ENCODE peak calls at places on chromosomes 11 and 22, in eight cellular contexts. X is CD8-positive, alpha-beta T cell; H is adrenal gland; E is fibroblast of lung; T is lower lobe of right lung; W is heart left ventricle; B is sigmoid colon; S is IMR-90. I is an unnamed sample. For H3K4me1 and H3K36me3, the result is how much of the 10 kb centered on the place peaks cover.

GRCh38 chr11:57072640-57073039 is 83.9 kb downstream of the OR5AK2 start:
- DNase-seq in X (no peak), H (no peak), E (peak), T (no peak), W (no peak), B (no peak), S (peak), I (peak)

GRCh38 chr11:127182586-127183203 is 182.1 kb upstream of the KIRREL3 start:
- DNase-seq in X (no peak), H (no peak), E (no peak), T (no peak), W (no peak), B (no peak), S (no peak), I (no peak)

GRCh38 chr22:42844756-42845155 is 12.3 kb downstream of the ARFGAP3 start:
- DNase-seq in X (no peak), H (peak), E (peak), T (no peak), W (no peak), B (no peak), S (peak), I (no peak)

GRCh38 chr11:31799794-31800397 is 11.2 kb downstream of the PAX6 start:
- DNase-seq in X (no peak), H (no peak), E (no peak), T (no peak), W (no peak), B (no peak), S (no peak), I (no peak)

GRCh38 chr22:32880061-32880460 is 78.6 kb downstream of the TIMP3 start:
- DNase-seq in X (no peak), H (no peak), E (peak), T (no peak), W (no peak), B (no peak), S (peak), I (peak)

GRCh38 chr11:7600205-7600775 is 73.0 kb downstream of the CYB5R2 start:
- DNase-seq in X (no peak), H (peak), E (peak), T (peak), W (no peak), B (peak), S (peak), I (no peak)

GRCh38 chr11:39668640-39669039 is 1790.8 kb downstream of the LRRC4C start:
- DNase-seq in X (no peak), H (no peak), E (no peak), T (no peak), W (no peak), B (no peak), S (no peak), I (peak)

GRCh38 chr22:19052941-19053551 is 69.2 kb downstream of the DGCR2 start:
- DNase-seq in X (no peak), H (peak), E (no peak), T (peak), W (no peak), B (peak), S (no peak), I (no peak)

GRCh38 chr11:116145187-116145865 is 627.5 kb downstream of the BUD13 start:
- DNase-seq in X (no peak), H (no peak), E (no peak), T (no peak), W (no peak), B (no peak), S (no peak), I (no peak)

GRCh38 chr22:33018232-33018864 is 39.8 kb downstream of the SYN3 start:
- DNase-seq in X (peak), H (peak), E (peak), T (peak), W (peak), B (no peak), S (peak), I (no peak)

GRCh38 chr11:117484159-117484558 is 156.5 kb downstream of the CEP164 start:
- DNase-seq in X (no peak), H (no peak), E (no peak), T (no peak), W (no peak), B (no peak), S (no peak), I (no peak)

GRCh38 chr22:41022470-41023298 is 69.7 kb upstream of the EP300 start:
- DNase-seq in X (peak), H (peak), E (peak), T (peak), W (peak), B (peak), S (peak), I (peak)

GRCh38 chr22:25758316-25758715 is 16.3 kb downstream of the MYO18B start:
- DNase-seq in X (no peak), H (no peak), E (no peak), T (no peak), W (no peak), B (no peak), S (no peak), I (peak)

GRCh38 chr11:126930100-126930841 is 70.3 kb downstream of the KIRREL3 start:
- DNase-seq in X (no peak), H (no peak), E (no peak), T (no peak), W (no peak), B (no peak), S (no peak), I (peak)

DNA sequence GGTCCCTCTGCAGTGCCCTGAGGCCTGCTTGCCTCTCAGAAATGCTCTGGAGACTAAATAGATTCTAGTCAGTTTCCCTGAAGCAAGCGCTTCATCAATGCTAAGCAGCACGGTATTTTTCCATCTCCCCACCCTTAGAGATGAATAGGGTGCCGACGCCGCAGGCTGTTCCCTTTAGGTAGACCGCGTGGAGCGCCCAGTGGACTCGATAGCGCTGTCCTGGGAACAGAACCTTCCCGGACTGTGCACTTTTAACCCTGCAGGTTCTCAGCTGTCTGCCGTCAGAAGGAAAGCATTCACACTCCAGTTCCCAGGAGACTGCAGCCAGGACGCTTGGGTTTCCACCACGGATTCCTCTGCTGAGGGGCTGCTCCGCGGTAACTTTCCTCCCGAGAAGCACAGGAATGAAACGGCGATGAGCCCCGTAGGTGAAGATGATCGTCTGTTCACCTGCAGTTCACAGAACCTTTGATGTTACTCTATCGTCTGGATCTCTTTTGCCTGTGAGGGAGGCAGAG is 9.1 kb upstream of the KCNJ1 start:
- DNase-seq in X (no peak), H (no peak), E (no peak), T (no peak), W (no peak), B (no peak), S (no peak), I (no peak)
- H3K4me1 ChIP-seq in X (under half), H (under half), E (under half), T (under half), W (under half), B (under half), S (under half), I (under half)

DNA sequence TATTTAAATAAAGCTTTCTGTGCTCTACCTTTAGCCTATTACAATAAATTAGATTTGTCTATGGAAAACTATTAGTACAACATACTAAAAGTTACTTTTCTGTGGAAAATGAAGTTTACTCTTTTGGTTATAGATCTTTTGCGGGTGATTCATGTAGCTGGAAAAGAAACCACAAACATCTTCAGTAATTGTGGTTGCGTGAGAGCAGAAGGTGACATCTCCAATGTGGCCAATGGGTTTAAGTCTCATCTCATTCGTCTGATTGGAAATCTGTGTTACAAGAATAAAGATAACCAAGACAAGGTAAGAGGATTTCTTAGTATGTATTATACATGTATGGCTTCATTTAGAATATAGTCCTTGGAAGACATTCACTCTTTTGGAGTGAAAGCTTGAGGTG is 68.6 kb downstream of the ATXN10 start:
- DNase-seq in X (no peak), H (no peak), E (no peak), T (no peak), W (no peak), B (no peak), S (peak), I (peak)
- H3K36me3 ChIP-seq in X (under half), H (under half), E (under half), T (half or more), W (half or more), B (half or more), S (under half), I (under half)

DNA sequence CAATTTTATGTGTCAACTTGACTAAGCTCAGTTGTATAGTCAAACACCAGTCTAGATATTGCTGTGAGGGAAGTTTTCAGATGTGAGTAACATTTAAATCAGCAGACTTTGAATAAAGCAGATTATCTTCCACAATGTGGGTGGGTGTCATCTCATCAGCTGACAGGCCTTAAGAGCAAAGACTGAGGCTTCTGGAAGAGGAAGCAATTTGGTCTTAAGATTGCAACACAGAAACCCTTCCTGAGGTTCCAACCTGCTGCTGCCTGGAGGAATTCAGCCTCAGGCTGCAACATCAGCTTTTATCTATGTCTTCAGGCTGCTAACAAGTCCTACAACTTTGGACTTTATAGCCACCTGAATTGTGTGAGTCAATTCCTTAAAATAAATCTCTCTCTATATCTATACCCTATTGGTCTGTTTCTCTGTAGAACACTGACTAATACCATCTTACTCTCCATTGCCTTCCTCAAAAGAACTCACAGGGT is 277.2 kb upstream of the PLET1 start:
- DNase-seq in X (no peak), H (no peak), E (no peak), T (no peak), W (no peak), B (no peak), S (no peak), I (no peak)
- TF ChIP-seq CTCF in X (no peak), H (no peak), E (no peak), T (no peak), W (no peak), B (no peak), S (no peak), I (no peak)

DNA sequence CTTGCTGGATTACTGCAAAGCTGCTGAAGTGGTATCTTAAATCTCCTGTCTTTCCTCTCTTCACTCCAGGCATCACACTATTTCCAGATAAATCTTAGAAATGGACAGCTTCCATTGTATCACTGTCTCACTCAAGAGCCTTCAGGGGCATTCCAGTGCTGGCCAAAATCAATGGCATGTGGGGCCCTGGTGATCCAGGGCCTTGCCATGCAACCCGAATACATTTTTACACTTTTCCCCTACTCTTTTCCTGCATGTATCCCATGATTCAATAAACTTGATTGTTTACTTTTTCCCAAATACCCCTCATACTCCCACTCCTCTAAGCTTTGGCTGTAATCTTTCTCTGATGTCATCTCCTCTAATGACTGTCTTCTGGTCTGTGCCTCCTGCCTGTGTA is 39.4 kb upstream of the DEUP1 start:
- DNase-seq in X (no peak), H (no peak), E (no peak), T (no peak), W (no peak), B (no peak), S (no peak), I (no peak)
- H3K4me1 ChIP-seq in X (under half), H (under half), E (under half), T (under half), W (under half), B (under half), S (under half), I (under half)

GRCh38 chr22:46102752-46103151 is 47.6 kb upstream of the PPARA start:
- DNase-seq in X (no peak), H (no peak), E (no peak), T (no peak), W (no peak), B (no peak), S (no peak), I (no peak)
- H3K36me3 ChIP-seq in X (under half), H (half or more), E (half or more), T (half or more), W (half or more), B (half or more), S (half or more), I (under half)

GRCh38 chr22:24433868-24434471 is 6.6 kb downstream of the ADORA2A start:
- DNase-seq in X (no peak), H (peak), E (no peak), T (no peak), W (no peak), B (peak), S (peak), I (peak)

GRCh38 chr22:24431309-24432034 is 4.1 kb downstream of the ADORA2A start:
- DNase-seq in X (no peak), H (no peak), E (no peak), T (no peak), W (peak), B (peak), S (no peak), I (no peak)

GRCh38 chr22:24433001-24433867 is 5.8 kb downstream of the ADORA2A start:
- DNase-seq in X (no peak), H (no peak), E (no peak), T (no peak), W (peak), B (peak), S (no peak), I (no peak)

GRCh38 chr22:24430431-24431308 is 3.3 kb downstream of the ADORA2A start:
- DNase-seq in X (no peak), H (no peak), E (no peak), T (no peak), W (peak), B (peak), S (no peak), I (no peak)

DNA sequence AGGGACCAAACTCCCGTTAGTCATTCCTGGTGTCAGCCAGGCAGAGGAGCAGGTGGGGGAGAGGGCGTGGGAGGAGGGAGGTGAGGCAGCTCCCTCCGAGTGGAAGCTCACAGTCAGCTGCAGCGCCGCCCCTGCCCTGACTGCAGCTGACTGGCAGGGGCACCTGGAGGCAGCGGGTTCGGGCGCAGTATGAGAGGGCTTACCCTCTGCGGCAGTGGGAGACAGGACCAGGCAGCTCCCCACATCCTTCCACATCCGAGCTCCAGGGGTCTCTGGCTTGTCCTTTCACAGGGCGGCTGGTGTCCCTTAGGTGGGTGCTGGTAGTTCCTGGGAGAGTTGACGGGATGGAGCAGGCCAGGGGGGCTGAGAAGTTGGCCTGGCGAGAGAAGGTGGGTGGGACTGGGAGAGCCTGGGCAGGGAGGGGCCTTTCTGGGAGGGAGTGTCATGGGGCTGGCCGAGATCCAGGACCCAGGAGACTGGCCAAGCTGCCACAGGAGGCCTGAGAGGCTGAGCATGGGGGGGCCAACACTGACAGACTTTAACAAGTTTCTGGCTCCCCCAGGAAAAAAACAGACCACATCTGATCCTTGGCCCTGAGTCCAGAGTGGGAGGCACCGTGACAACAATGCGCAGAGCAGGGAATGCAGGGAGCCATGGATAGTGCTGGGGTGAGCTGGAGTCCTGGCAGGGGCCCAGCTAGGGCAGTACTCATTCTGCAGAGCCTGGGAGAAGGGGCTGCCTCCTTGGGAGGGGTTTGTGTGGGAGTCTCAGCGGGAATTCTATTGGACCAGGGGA is 4.9 kb downstream of the ADORA2A start:
- DNase-seq in X (peak), H (peak), E (peak), T (no peak), W (peak), B (peak), S (peak), I (peak)
- TF ChIP-seq CTCF in X (no peak), H (no peak), E (no peak), T (no peak), W (no peak), B (no peak), S (no peak), I (no peak)

GRCh38 chr22:49850959-49851815 is 2.5 kb upstream of the ZBED4 start:
- DNase-seq in X (no peak), H (no peak), E (no peak), T (no peak), W (no peak), B (no peak), S (no peak), I (no peak)
- H3K4me1 ChIP-seq in X (under half), H (under half), E (under half), T (under half), W (under half), B (under half), S (under half), I (under half)

GRCh38 chr11:65127473-65128181 is 5.5 kb downstream of the MRPL49 start:
- DNase-seq in X (no peak), H (peak), E (no peak), T (no peak), W (no peak), B (peak), S (no peak), I (no peak)
- H3K36me3 ChIP-seq in X (half or more), H (half or more), E (under half), T (half or more), W (half or more), B (half or more), S (half or more), I (under half)

DNA sequence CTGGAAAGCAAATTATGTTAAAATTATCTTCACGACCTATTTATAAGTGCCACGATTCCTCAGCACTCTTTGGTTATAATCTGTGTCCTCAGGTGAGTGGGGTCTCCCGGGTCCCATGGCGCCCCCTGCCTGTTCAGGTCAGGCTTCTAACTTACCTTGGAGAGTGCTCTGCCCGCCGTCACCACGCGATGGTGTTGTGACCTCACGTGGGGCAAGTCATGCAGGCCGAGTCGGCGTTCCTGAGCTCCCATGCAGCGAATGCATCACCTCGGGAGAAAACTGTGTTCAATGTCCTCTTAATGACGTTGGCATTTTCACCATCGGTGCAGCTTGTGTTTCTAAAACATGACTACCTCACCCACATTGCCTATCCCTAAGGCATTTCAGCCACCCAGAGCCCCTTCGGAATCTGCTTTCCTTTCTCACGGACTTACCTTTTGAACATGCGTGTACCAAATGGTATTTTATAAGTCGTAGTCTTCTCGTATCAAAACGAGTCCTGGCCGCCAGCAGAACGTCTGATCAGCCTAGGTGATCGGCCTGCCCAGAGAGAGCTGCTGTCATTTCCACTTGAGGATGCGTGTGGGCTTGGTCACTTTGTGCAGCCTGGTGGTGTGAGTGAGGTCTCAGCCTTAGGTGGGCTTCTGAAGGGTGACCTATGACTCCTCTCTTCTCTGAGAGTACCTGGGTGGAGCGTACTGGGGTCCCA is 64.8 kb downstream of the TBC1D22A start:
- DNase-seq in X (peak), H (peak), E (no peak), T (no peak), W (no peak), B (no peak), S (no peak), I (no peak)
- TF ChIP-seq CTCF in X (no peak), H (no peak), E (no peak), T (no peak), W (no peak), B (no peak), S (no peak), I (no peak)

I was measured in astrocyte.